ENCODE peak calls at places on chromosomes 4 and X, in four cellular contexts. One of them, this sample, is unnamed.

GRCh38 chrX:150635952-150636351 is 57.2 kb upstream of the MTMR1 start:
- DNase-seq in psoas muscle: no peak
- DNase-seq in uterus: no peak
- DNase-seq in brain microvascular endothelial cell: peak; percentile 41
- DNase-seq in this sample: no peak

GRCh38 chrX:45198301-45198700 is 2.4 kb downstream of the DIPK2B start:
- DNase-seq in psoas muscle: no peak
- DNase-seq in uterus: no peak
- DNase-seq in brain microvascular endothelial cell: no peak
- DNase-seq in this sample: no peak

GRCh38 chr4:78464265-78464664 is 87.3 kb upstream of the ANXA3 start:
- DNase-seq in psoas muscle: no peak
- DNase-seq in uterus: no peak
- DNase-seq in brain microvascular endothelial cell: no peak
- DNase-seq in this sample: no peak

GRCh38 chrX:77668391-77669237 is 117.4 kb downstream of the ATRX start:
- DNase-seq in psoas muscle: no peak
- DNase-seq in uterus: no peak
- DNase-seq in brain microvascular endothelial cell: peak; percentile 11
- DNase-seq in this sample: no peak

GRCh38 chr4:48139688-48140087 is 5.6 kb upstream of the TXK start:
- DNase-seq in psoas muscle: no peak
- DNase-seq in uterus: no peak
- DNase-seq in brain microvascular endothelial cell: no peak
- DNase-seq in this sample: peak; percentile 50

GRCh38 chr4:2936773-2937145 is 26.4 kb downstream of the NOP14 start:
- DNase-seq in psoas muscle: peak; percentile 87
- DNase-seq in uterus: no peak
- DNase-seq in brain microvascular endothelial cell: peak; percentile 83
- DNase-seq in this sample: no peak

GRCh38 chr4:19774690-19775256 is 476.9 kb upstream of the SLIT2 start:
- DNase-seq in psoas muscle: no peak
- DNase-seq in uterus: no peak
- DNase-seq in brain microvascular endothelial cell: peak; percentile 24
- DNase-seq in this sample: no peak

GRCh38 chr4:110543577-110543976 is 67.6 kb downstream of the ENPEP start:
- DNase-seq in psoas muscle: no peak
- DNase-seq in uterus: no peak
- DNase-seq in brain microvascular endothelial cell: no peak
- DNase-seq in this sample: no peak

GRCh38 chr4:81756973-81757372 is 285.3 kb upstream of the RASGEF1B start:
- DNase-seq in psoas muscle: no peak
- DNase-seq in uterus: no peak
- DNase-seq in brain microvascular endothelial cell: no peak
- DNase-seq in this sample: no peak

GRCh38 chr4:99135541-99136173 is 8.4 kb downstream of the ADH4 start:
- DNase-seq in psoas muscle: no peak
- DNase-seq in uterus: no peak
- DNase-seq in brain microvascular endothelial cell: no peak
- DNase-seq in this sample: no peak

GRCh38 chr4:10460313-10461047 is 3.3 kb upstream of the ZNF518B start:
- DNase-seq in psoas muscle: no peak
- DNase-seq in uterus: no peak
- DNase-seq in brain microvascular endothelial cell: no peak
- DNase-seq in this sample: no peak

GRCh38 chr4:169768385-169768784 is 10.6 kb upstream of the HPF1 start:
- DNase-seq in psoas muscle: no peak
- DNase-seq in uterus: no peak
- DNase-seq in brain microvascular endothelial cell: no peak
- DNase-seq in this sample: no peak
- H3K27me3 ChIP-seq in psoas muscle: peaks cover 2% of the 10 kb centered on the region
- H3K27me3 ChIP-seq in uterus: no peaks in the 10 kb centered on the region
- H3K27me3 ChIP-seq in brain microvascular endothelial cell: no peaks in the 10 kb centered on the region
- H3K27me3 ChIP-seq in this sample: no peaks in the 10 kb centered on the region

GRCh38 chr4:43048570-43048969 is 156.1 kb downstream of the GRXCR1 start:
- DNase-seq in psoas muscle: no peak
- DNase-seq in uterus: no peak
- DNase-seq in brain microvascular endothelial cell: no peak
- DNase-seq in this sample: no peak
- TF ChIP-seq CTCF in psoas muscle: no peak
- TF ChIP-seq CTCF in uterus: no peak
- TF ChIP-seq CTCF in brain microvascular endothelial cell: no peak
- TF ChIP-seq CTCF in this sample: no peak

DNA sequence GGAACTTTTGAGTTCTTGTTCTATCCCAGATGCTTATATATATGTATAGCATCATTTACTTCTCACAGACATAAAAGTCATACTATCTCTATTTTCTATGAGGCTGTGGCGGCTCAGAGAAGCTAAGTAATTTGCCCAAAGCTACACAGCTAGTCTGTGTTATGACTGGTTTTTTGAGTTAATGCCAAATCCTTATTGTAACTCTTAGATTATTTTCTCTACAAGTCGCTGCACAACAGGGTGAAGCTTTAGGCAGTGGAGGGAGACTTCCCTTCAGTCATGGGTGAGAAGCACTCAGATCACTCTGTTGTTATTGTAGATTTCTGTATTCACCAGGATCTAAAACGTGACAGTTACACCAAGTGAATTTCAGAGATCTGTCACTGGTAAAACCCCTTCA is 48.1 kb downstream of the WWC2 start:
- DNase-seq in psoas muscle: no peak
- DNase-seq in uterus: no peak
- DNase-seq in brain microvascular endothelial cell: no peak
- DNase-seq in this sample: no peak
- H3K27me3 ChIP-seq in psoas muscle: no peaks in the 10 kb centered on the region
- H3K27me3 ChIP-seq in uterus: no peaks in the 10 kb centered on the region
- H3K27me3 ChIP-seq in brain microvascular endothelial cell: no peaks in the 10 kb centered on the region
- H3K27me3 ChIP-seq in this sample: no peaks in the 10 kb centered on the region

GRCh38 chr4:124710253-124710849 is 2.2 kb downstream of the ANKRD50 start:
- DNase-seq in psoas muscle: no peak
- DNase-seq in uterus: no peak
- DNase-seq in brain microvascular endothelial cell: peak; percentile 3
- DNase-seq in this sample: no peak

GRCh38 chr4:124710911-124711310 is 1.6 kb downstream of the ANKRD50 start:
- DNase-seq in psoas muscle: no peak
- DNase-seq in uterus: no peak
- DNase-seq in brain microvascular endothelial cell: peak; percentile 6
- DNase-seq in this sample: no peak

GRCh38 chr4:124713213-124713592 is 671 bp upstream of the ANKRD50 start:
- DNase-seq in psoas muscle: peak; percentile 79
- DNase-seq in uterus: peak; percentile 67
- DNase-seq in brain microvascular endothelial cell: peak; percentile 64
- DNase-seq in this sample: peak; percentile 75

GRCh38 chr4:124712417-124713212 is at the start of gene ANKRD50:
- DNase-seq in psoas muscle: peak; percentile 92
- DNase-seq in uterus: peak; percentile 92
- DNase-seq in brain microvascular endothelial cell: peak; percentile 88
- DNase-seq in this sample: peak; percentile 76

GRCh38 chr4:124711469-124712416 is 789 bp downstream of the ANKRD50 start:
- DNase-seq in psoas muscle: no peak
- DNase-seq in uterus: peak; percentile 38
- DNase-seq in brain microvascular endothelial cell: peak; percentile 70
- DNase-seq in this sample: peak; percentile 41
- TF ChIP-seq CTCF in psoas muscle: no peak
- TF ChIP-seq CTCF in uterus: no peak
- TF ChIP-seq CTCF in brain microvascular endothelial cell: peak; percentile 47
- TF ChIP-seq CTCF in this sample: no peak

GRCh38 chrX:97224148-97224547 is 340.4 kb downstream of the RPA4 start:
- DNase-seq in psoas muscle: no peak
- DNase-seq in uterus: no peak
- DNase-seq in brain microvascular endothelial cell: no peak
- DNase-seq in this sample: no peak
- H3K27me3 ChIP-seq in psoas muscle: no peaks in the 10 kb centered on the region
- H3K27me3 ChIP-seq in uterus: no peaks in the 10 kb centered on the region
- H3K27me3 ChIP-seq in brain microvascular endothelial cell: no peaks in the 10 kb centered on the region
- H3K27me3 ChIP-seq in this sample: no peaks in the 10 kb centered on the region

GRCh38 chrX:114338870-114339269 is 245.0 kb upstream of the HTR2C start:
- DNase-seq in psoas muscle: no peak
- DNase-seq in uterus: no peak
- DNase-seq in brain microvascular endothelial cell: no peak
- DNase-seq in this sample: no peak

GRCh38 chrX:114344756-114345155 is 239.1 kb upstream of the HTR2C start:
- DNase-seq in psoas muscle: no peak
- DNase-seq in uterus: no peak
- DNase-seq in brain microvascular endothelial cell: peak; percentile 0
- DNase-seq in this sample: no peak
- TF ChIP-seq CTCF in psoas muscle: peak; percentile 52
- TF ChIP-seq CTCF in uterus: peak; percentile 8
- TF ChIP-seq CTCF in brain microvascular endothelial cell: peak; percentile 68
- TF ChIP-seq CTCF in this sample: peak; percentile 49

GRCh38 chr4:1557221-1557597 is 126.9 kb downstream of the FAM53A start:
- DNase-seq in psoas muscle: no peak
- DNase-seq in uterus: no peak
- DNase-seq in brain microvascular endothelial cell: no peak
- DNase-seq in this sample: no peak
- H3K27me3 ChIP-seq in psoas muscle: peaks cover 72% of the 10 kb centered on the region
- H3K27me3 ChIP-seq in uterus: peaks cover 5% of the 10 kb centered on the region
- H3K27me3 ChIP-seq in brain microvascular endothelial cell: peaks cover 10% of the 10 kb centered on the region
- H3K27me3 ChIP-seq in this sample: peaks cover 51% of the 10 kb centered on the region

GRCh38 chr4:13963601-13964000 is 336.1 kb upstream of the BOD1L1 start:
- DNase-seq in psoas muscle: no peak
- DNase-seq in uterus: no peak
- DNase-seq in brain microvascular endothelial cell: no peak
- DNase-seq in this sample: no peak

GRCh38 chr4:13970349-13970748 is 342.8 kb upstream of the BOD1L1 start:
- DNase-seq in psoas muscle: no peak
- DNase-seq in uterus: no peak
- DNase-seq in brain microvascular endothelial cell: peak; percentile 57
- DNase-seq in this sample: no peak

GRCh38 chr4:13968723-13969122 is 341.2 kb upstream of the BOD1L1 start:
- DNase-seq in psoas muscle: no peak
- DNase-seq in uterus: no peak
- DNase-seq in brain microvascular endothelial cell: no peak
- DNase-seq in this sample: no peak

GRCh38 chr4:13966241-13967195 is 339.0 kb upstream of the BOD1L1 start:
- DNase-seq in psoas muscle: no peak
- DNase-seq in uterus: no peak
- DNase-seq in brain microvascular endothelial cell: peak; percentile 87
- DNase-seq in this sample: no peak
- TF ChIP-seq CTCF in psoas muscle: no peak
- TF ChIP-seq CTCF in uterus: no peak
- TF ChIP-seq CTCF in brain microvascular endothelial cell: peak; percentile 49
- TF ChIP-seq CTCF in this sample: no peak

DNA sequence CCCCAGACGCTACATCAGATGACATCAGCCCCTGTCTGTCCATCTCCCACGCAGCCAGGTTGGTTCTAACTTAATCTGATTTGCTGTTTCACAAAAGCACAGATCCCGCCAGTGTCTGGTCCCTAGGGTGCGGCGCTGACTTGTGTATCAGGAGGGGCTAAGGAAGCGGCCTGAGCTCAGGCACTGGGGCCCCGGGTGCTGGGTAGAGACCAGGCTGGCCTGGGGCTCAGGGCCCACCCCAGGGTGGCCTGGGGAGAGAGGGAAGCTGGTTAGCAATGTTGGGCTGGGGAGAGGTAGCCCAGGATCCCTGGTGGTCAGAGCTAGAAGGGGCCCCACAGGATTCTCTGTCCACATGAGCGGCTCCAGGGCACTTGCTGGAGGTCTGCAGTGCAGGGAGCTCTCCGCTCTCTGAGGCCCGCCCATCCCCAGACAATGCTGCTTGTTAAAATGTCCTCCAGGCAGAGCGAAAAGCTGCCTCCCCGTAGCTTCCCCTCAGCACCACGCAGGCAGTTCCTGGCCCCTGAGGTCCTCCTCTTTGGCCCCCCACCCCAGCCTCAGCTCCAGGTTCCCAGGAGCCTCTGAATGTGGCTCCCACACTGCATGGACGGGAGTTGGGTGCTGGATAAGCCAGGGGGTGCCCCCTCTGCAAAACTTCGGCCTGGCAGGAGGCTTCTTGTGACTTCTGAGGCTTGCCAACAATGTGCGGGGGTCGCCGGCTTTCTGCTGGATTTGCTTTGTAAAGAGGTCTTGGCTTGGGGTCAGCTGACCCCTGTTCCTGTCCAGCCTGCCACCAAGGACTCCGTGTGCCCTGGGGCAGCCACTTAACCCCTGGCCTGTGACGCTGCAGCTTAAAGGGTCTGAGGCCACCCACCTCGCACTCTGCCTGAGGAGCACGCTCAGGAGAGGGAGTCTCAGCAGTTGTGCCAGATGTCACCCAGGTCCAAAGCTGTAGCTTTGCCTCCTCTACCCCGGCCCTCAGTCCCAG is 112.9 kb downstream of the CPZ start:
- DNase-seq in psoas muscle: peak; percentile 28
- DNase-seq in uterus: peak; percentile 3
- DNase-seq in brain microvascular endothelial cell: no peak
- DNase-seq in this sample: no peak
- H3K27me3 ChIP-seq in psoas muscle: peaks cover 51% of the 10 kb centered on the region
- H3K27me3 ChIP-seq in uterus: peaks cover 3% of the 10 kb centered on the region
- H3K27me3 ChIP-seq in brain microvascular endothelial cell: peaks cover 31% of the 10 kb centered on the region
- H3K27me3 ChIP-seq in this sample: peaks cover 5% of the 10 kb centered on the region

DNA sequence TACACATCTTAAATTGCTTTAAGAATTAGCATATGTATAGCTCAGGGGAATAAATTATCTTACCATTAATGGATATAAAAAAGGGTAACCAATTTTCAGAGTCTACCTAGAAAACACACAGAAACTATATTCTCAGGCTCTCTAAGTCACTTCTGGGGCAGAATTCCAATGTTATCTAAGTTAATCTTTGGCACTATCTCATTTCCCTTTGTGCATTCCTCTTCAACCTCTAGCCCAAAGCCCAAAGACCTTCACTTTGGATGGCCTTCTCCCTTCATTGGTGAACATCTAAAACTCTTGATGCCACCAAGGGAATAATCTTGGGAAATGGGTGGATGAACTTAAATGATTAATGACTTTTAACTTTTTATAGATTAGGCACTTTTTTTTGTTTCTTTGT is 108.3 kb downstream of the APBB2 start:
- DNase-seq in psoas muscle: no peak
- DNase-seq in uterus: no peak
- DNase-seq in brain microvascular endothelial cell: no peak
- DNase-seq in this sample: no peak
- TF ChIP-seq CTCF in psoas muscle: no peak
- TF ChIP-seq CTCF in uterus: no peak
- TF ChIP-seq CTCF in brain microvascular endothelial cell: no peak
- TF ChIP-seq CTCF in this sample: no peak